ENCODE peak calls at places on chromosomes 6 and 20, in eight cellular contexts. One of them, this sample, is unnamed.

GRCh38 chr6:126312013-126312665 is 27.8 kb upstream of the CENPW start:
- ATAC-seq in central memory CD8-positive, alpha-beta T cell: no peak
- ATAC-seq in left cardiac atrium: no peak
- ATAC-seq in heart left ventricle: no peak
- ATAC-seq in effector memory CD8-positive, alpha-beta T cell: no peak
- ATAC-seq in left lung: peak; percentile 61
- ATAC-seq in upper lobe of right lung: peak; percentile 60
- ATAC-seq in sciatic nerve: no peak
- ATAC-seq in this sample: no peak

GRCh38 chr20:24781061-24781980 is 167.7 kb upstream of the CST7 start:
- ATAC-seq in heart left ventricle: no peak
- ATAC-seq in left cardiac atrium: peak; percentile 73
- ATAC-seq in upper lobe of right lung: peak; percentile 28
- ATAC-seq in central memory CD8-positive, alpha-beta T cell: no peak
- ATAC-seq in sciatic nerve: no peak
- ATAC-seq in left lung: peak; percentile 67
- ATAC-seq in effector memory CD8-positive, alpha-beta T cell: no peak
- ATAC-seq in this sample: no peak

GRCh38 chr6:8906699-8907098 is 471.4 kb upstream of the SLC35B3 start:
- ATAC-seq in heart left ventricle: no peak
- ATAC-seq in left cardiac atrium: no peak
- ATAC-seq in left lung: peak; percentile 48
- ATAC-seq in sciatic nerve: no peak
- ATAC-seq in effector memory CD8-positive, alpha-beta T cell: no peak
- ATAC-seq in central memory CD8-positive, alpha-beta T cell: no peak
- ATAC-seq in upper lobe of right lung: no peak
- ATAC-seq in this sample: no peak

GRCh38 chr6:18491303-18492090 is 104.3 kb downstream of the RNF144B start:
- ATAC-seq in heart left ventricle: no peak
- ATAC-seq in effector memory CD8-positive, alpha-beta T cell: no peak
- ATAC-seq in left lung: no peak
- ATAC-seq in sciatic nerve: no peak
- ATAC-seq in left cardiac atrium: no peak
- ATAC-seq in upper lobe of right lung: no peak
- ATAC-seq in central memory CD8-positive, alpha-beta T cell: no peak
- ATAC-seq in this sample: no peak

GRCh38 chr20:38764563-38765355 is 16.5 kb downstream of the ACTR5 start:
- ATAC-seq in heart left ventricle: no peak
- ATAC-seq in central memory CD8-positive, alpha-beta T cell: peak; percentile 43
- ATAC-seq in effector memory CD8-positive, alpha-beta T cell: peak; percentile 73
- ATAC-seq in sciatic nerve: no peak
- ATAC-seq in left lung: peak; percentile 90
- ATAC-seq in left cardiac atrium: peak; percentile 88
- ATAC-seq in upper lobe of right lung: no peak
- ATAC-seq in this sample: no peak

GRCh38 chr20:24337074-24337473 is 132.4 kb upstream of the SYNDIG1 start:
- ATAC-seq in central memory CD8-positive, alpha-beta T cell: no peak
- ATAC-seq in heart left ventricle: no peak
- ATAC-seq in left lung: no peak
- ATAC-seq in left cardiac atrium: no peak
- ATAC-seq in upper lobe of right lung: no peak
- ATAC-seq in sciatic nerve: no peak
- ATAC-seq in effector memory CD8-positive, alpha-beta T cell: no peak
- ATAC-seq in this sample: no peak

GRCh38 chr20:25198663-25199363 is 3.3 kb downstream of the ENTPD6 start:
- ATAC-seq in left cardiac atrium: peak; percentile 30
- ATAC-seq in effector memory CD8-positive, alpha-beta T cell: no peak
- ATAC-seq in left lung: no peak
- ATAC-seq in central memory CD8-positive, alpha-beta T cell: no peak
- ATAC-seq in upper lobe of right lung: no peak
- ATAC-seq in sciatic nerve: no peak
- ATAC-seq in heart left ventricle: peak; percentile 23
- ATAC-seq in this sample: no peak

GRCh38 chr20:23679448-23680092 is 9.3 kb downstream of the CST4 start:
- ATAC-seq in left lung: no peak
- ATAC-seq in effector memory CD8-positive, alpha-beta T cell: no peak
- ATAC-seq in heart left ventricle: no peak
- ATAC-seq in upper lobe of right lung: peak; percentile 69
- ATAC-seq in sciatic nerve: no peak
- ATAC-seq in central memory CD8-positive, alpha-beta T cell: no peak
- ATAC-seq in left cardiac atrium: no peak
- ATAC-seq in this sample: no peak

GRCh38 chr6:73739097-73739496 is 43.1 kb downstream of the CD109 start:
- ATAC-seq in heart left ventricle: peak; percentile 61
- ATAC-seq in left lung: peak; percentile 96
- ATAC-seq in left cardiac atrium: peak; percentile 71
- ATAC-seq in upper lobe of right lung: peak; percentile 82
- ATAC-seq in effector memory CD8-positive, alpha-beta T cell: peak; percentile 54
- ATAC-seq in sciatic nerve: peak; percentile 78
- ATAC-seq in central memory CD8-positive, alpha-beta T cell: peak; percentile 56
- ATAC-seq in this sample: peak; percentile 60

GRCh38 chr6:170023620-170024521 is 267.0 kb downstream of the DLL1 start:
- ATAC-seq in left lung: no peak
- ATAC-seq in central memory CD8-positive, alpha-beta T cell: no peak
- ATAC-seq in effector memory CD8-positive, alpha-beta T cell: peak; percentile 69
- ATAC-seq in heart left ventricle: no peak
- ATAC-seq in left cardiac atrium: peak; percentile 32
- ATAC-seq in upper lobe of right lung: peak; percentile 3
- ATAC-seq in sciatic nerve: no peak
- ATAC-seq in this sample: no peak

GRCh38 chr20:2820084-2820895 is 4.1 kb downstream of the TMEM239 start:
- ATAC-seq in effector memory CD8-positive, alpha-beta T cell: no peak
- ATAC-seq in heart left ventricle: no peak
- ATAC-seq in left cardiac atrium: peak; percentile 86
- ATAC-seq in central memory CD8-positive, alpha-beta T cell: no peak
- ATAC-seq in upper lobe of right lung: peak; percentile 15
- ATAC-seq in sciatic nerve: no peak
- ATAC-seq in left lung: peak; percentile 39
- ATAC-seq in this sample: no peak

GRCh38 chr6:14705841-14706377 is 540.0 kb upstream of the JARID2 start:
- ATAC-seq in effector memory CD8-positive, alpha-beta T cell: no peak
- ATAC-seq in central memory CD8-positive, alpha-beta T cell: no peak
- ATAC-seq in left cardiac atrium: peak; percentile 49
- ATAC-seq in sciatic nerve: peak; percentile 51
- ATAC-seq in left lung: no peak
- ATAC-seq in heart left ventricle: no peak
- ATAC-seq in upper lobe of right lung: no peak
- ATAC-seq in this sample: no peak

GRCh38 chr20:5657190-5657872 is 92.9 kb upstream of the SHLD1 start:
- ATAC-seq in central memory CD8-positive, alpha-beta T cell: no peak
- ATAC-seq in heart left ventricle: peak; percentile 71
- ATAC-seq in left cardiac atrium: peak; percentile 67
- ATAC-seq in left lung: peak; percentile 67
- ATAC-seq in sciatic nerve: peak; percentile 78
- ATAC-seq in upper lobe of right lung: peak; percentile 86
- ATAC-seq in effector memory CD8-positive, alpha-beta T cell: no peak
- ATAC-seq in this sample: peak; percentile 70